ENCODE peak calls at places on chromosomes 2 and 18, in five cellular contexts. One of them, this sample, is unnamed.

GRCh38 chr18:43592268-43592667 is 315.0 kb upstream of the SYT4 start:
- DNase-seq in progenitor cell of endocrine pancreas: no peak
- DNase-seq in GM23248: no peak
- DNase-seq in type B pancreatic cell: no peak
- DNase-seq in T-cell: no peak
- DNase-seq in this sample: no peak

GRCh38 chr2:173149491-173149890 is 73.8 kb downstream of the MAP3K20 start:
- DNase-seq in progenitor cell of endocrine pancreas: no peak
- DNase-seq in GM23248: no peak
- DNase-seq in type B pancreatic cell: no peak
- DNase-seq in T-cell: peak; percentile 19
- DNase-seq in this sample: no peak

GRCh38 chr2:152372438-152372984 is 37.5 kb downstream of the FMNL2 start:
- DNase-seq in progenitor cell of endocrine pancreas: no peak
- DNase-seq in GM23248: no peak
- DNase-seq in type B pancreatic cell: no peak
- DNase-seq in T-cell: no peak
- DNase-seq in this sample: no peak

GRCh38 chr2:193695367-193695766 is 1500.6 kb upstream of the TMEFF2 start:
- DNase-seq in progenitor cell of endocrine pancreas: no peak
- DNase-seq in GM23248: peak; percentile 53
- DNase-seq in type B pancreatic cell: no peak
- DNase-seq in T-cell: no peak
- DNase-seq in this sample: no peak

GRCh38 chr2:30666307-30666874 is 140.9 kb downstream of the CAPN13 start:
- DNase-seq in progenitor cell of endocrine pancreas: no peak
- DNase-seq in GM23248: peak; percentile 91
- DNase-seq in type B pancreatic cell: no peak
- DNase-seq in T-cell: no peak
- DNase-seq in this sample: peak; percentile 21

GRCh38 chr2:160278101-160278888 is 78.2 kb upstream of the ITGB6 start:
- DNase-seq in progenitor cell of endocrine pancreas: no peak
- DNase-seq in GM23248: no peak
- DNase-seq in type B pancreatic cell: no peak
- DNase-seq in T-cell: no peak
- DNase-seq in this sample: no peak

GRCh38 chr2:193806088-193806774 is 1611.5 kb upstream of the TMEFF2 start:
- DNase-seq in progenitor cell of endocrine pancreas: no peak
- DNase-seq in GM23248: no peak
- DNase-seq in type B pancreatic cell: no peak
- DNase-seq in T-cell: no peak
- DNase-seq in this sample: no peak

GRCh38 chr18:41121116-41121826 is 833.8 kb upstream of the PIK3C3 start:
- DNase-seq in progenitor cell of endocrine pancreas: no peak
- DNase-seq in GM23248: peak; percentile 38
- DNase-seq in type B pancreatic cell: no peak
- DNase-seq in T-cell: no peak
- DNase-seq in this sample: no peak

GRCh38 chr2:28661589-28662001 is 90.0 kb upstream of the PPP1CB start:
- DNase-seq in progenitor cell of endocrine pancreas: no peak
- DNase-seq in GM23248: peak; percentile 74
- DNase-seq in type B pancreatic cell: no peak
- DNase-seq in T-cell: no peak
- DNase-seq in this sample: no peak

GRCh38 chr2:9484533-9484932 is 10.2 kb downstream of the IAH1 start:
- DNase-seq in progenitor cell of endocrine pancreas: no peak
- DNase-seq in GM23248: peak; percentile 69
- DNase-seq in type B pancreatic cell: no peak
- DNase-seq in T-cell: no peak
- DNase-seq in this sample: no peak

GRCh38 chr2:69188174-69188900 is 175.4 kb downstream of the ANTXR1 start:
- DNase-seq in progenitor cell of endocrine pancreas: no peak
- DNase-seq in GM23248: no peak
- DNase-seq in type B pancreatic cell: no peak
- DNase-seq in T-cell: no peak
- DNase-seq in this sample: no peak

GRCh38 chr2:33696234-33696633 is 97.1 kb upstream of the FAM98A start:
- DNase-seq in progenitor cell of endocrine pancreas: no peak
- DNase-seq in GM23248: no peak
- DNase-seq in type B pancreatic cell: no peak
- DNase-seq in T-cell: no peak
- DNase-seq in this sample: no peak

GRCh38 chr2:193966590-193966989 is 1690.4 kb upstream of the SLC39A10 start:
- DNase-seq in progenitor cell of endocrine pancreas: no peak
- DNase-seq in GM23248: peak; percentile 86
- DNase-seq in type B pancreatic cell: no peak
- DNase-seq in T-cell: no peak
- DNase-seq in this sample: no peak

This sample was measured in H9.